ENCODE peak calls at places on chromosomes 1 and 21, in ten cellular contexts. M is heart right ventricle; N is stimulated activated CD4-positive, alpha-beta T cell treated with anti-CD3 and anti-CD28 coated beads, TNF-alpha, amount 100 ng/mL, for 48 hours; K is non-pigmented ciliary epithelial cell; Y is fibroblast of villous mesenchyme; S is HS-5; L is NCI-H1694 treated with DMSO at 0.1 percent for 48 hours; Q is GM12865; Z is adrenal gland; E is AG08396. X is an unnamed sample.

GRCh38 chr1:67573481-67573880 is 111.5 kb upstream of the GADD45A start:
- DNase-seq in Z (no peak), E (no peak), L (no peak), K (no peak), M (no peak), S (no peak), N (no peak), Q (no peak), Y (no peak), X (no peak)

GRCh38 chr1:51638350-51638749 is 21.5 kb downstream of the OSBPL9 start:
- DNase-seq in K (no peak), Q (no peak), Z (no peak), L (no peak), N (no peak), S (no peak), M (no peak), Y (no peak), E (no peak), X (no peak)

GRCh38 chr1:221696740-221697461 is 45.0 kb downstream of the DUSP10 start:
- DNase-seq in Q (no peak), Y (no peak), E (no peak), K (no peak), M (no peak), S (no peak), Z (no peak), N (no peak), L (no peak), X (no peak)

GRCh38 chr1:164675342-164675904 is 116.4 kb downstream of the PBX1 start:
- DNase-seq in Z (no peak), Q (no peak), L (no peak), N (no peak), M (no peak), S (no peak), K (no peak), E (no peak), Y (no peak), X (no peak)

GRCh38 chr1:70509996-70510876 is 99.2 kb downstream of the CTH start:
- DNase-seq in L (peak; percentile 74), Z (no peak), K (peak; percentile 97), Q (peak; percentile 73), Y (peak; percentile 92), E (peak; percentile 76), M (no peak), N (no peak), S (peak; percentile 88), X (no peak)

GRCh38 chr21:33909756-33910155 is 5.8 kb downstream of the ATP5PO start:
- DNase-seq in Q (no peak), S (no peak), L (no peak), K (no peak), M (no peak), Y (no peak), Z (no peak), N (no peak), E (no peak), X (no peak)

GRCh38 chr1:167432780-167433179 is 85.5 kb downstream of the CD247 start:
- DNase-seq in S (no peak), M (no peak), E (no peak), L (no peak), N (no peak), Z (no peak), K (no peak), Q (no peak), Y (no peak), X (no peak)

GRCh38 chr1:9182784-9183257 is 51.8 kb upstream of the H6PD start:
- DNase-seq in Q (peak; percentile 54), M (no peak), K (no peak), S (no peak), E (peak; percentile 62), L (no peak), N (no peak), Y (no peak), Z (no peak), X (peak; percentile 71)

GRCh38 chr1:248404024-248404423 is 1.2 kb downstream of the OR2T1 start:
- DNase-seq in Y (peak; percentile 20), K (no peak), N (no peak), Z (no peak), M (no peak), S (peak; percentile 4), E (peak; percentile 11), Q (peak; percentile 33), L (no peak), X (no peak)